ENCODE peak calls at places on chromosomes 2 and 18, in ten cellular contexts. One of them, this sample, is unnamed.

GRCh38 chr18:44556296-44556695 is 124.4 kb upstream of the SETBP1 start:
- DNase-seq in cardiac fibroblast: no peak
- DNase-seq in pancreas: no peak
- DNase-seq in H1: no peak
- DNase-seq in transverse colon: no peak
- DNase-seq in HFF-Myc: no peak
- DNase-seq in AG10803: no peak
- DNase-seq in psoas muscle: no peak
- DNase-seq in fibroblast of lung: no peak
- DNase-seq in bronchial epithelial cell: no peak
- DNase-seq in this sample: no peak

GRCh38 chr2:182949572-182950189 is 83.2 kb upstream of the FRZB start:
- DNase-seq in pancreas: no peak
- DNase-seq in psoas muscle: peak; percentile 44
- DNase-seq in bronchial epithelial cell: peak; percentile 94
- DNase-seq in H1: no peak
- DNase-seq in cardiac fibroblast: no peak
- DNase-seq in transverse colon: no peak
- DNase-seq in HFF-Myc: no peak
- DNase-seq in fibroblast of lung: no peak
- DNase-seq in AG10803: no peak
- DNase-seq in this sample: no peak

GRCh38 chr18:35041752-35042379 is 653 bp downstream of the MAPRE2 start:
- DNase-seq in pancreas: no peak
- DNase-seq in AG10803: no peak
- DNase-seq in psoas muscle: no peak
- DNase-seq in bronchial epithelial cell: peak; percentile 15
- DNase-seq in HFF-Myc: no peak
- DNase-seq in fibroblast of lung: no peak
- DNase-seq in cardiac fibroblast: peak; percentile 12
- DNase-seq in transverse colon: no peak
- DNase-seq in H1: no peak
- DNase-seq in this sample: no peak

GRCh38 chr2:154527962-154528361 is 170.5 kb upstream of the KCNJ3 start:
- DNase-seq in psoas muscle: no peak
- DNase-seq in cardiac fibroblast: no peak
- DNase-seq in HFF-Myc: no peak
- DNase-seq in pancreas: no peak
- DNase-seq in fibroblast of lung: no peak
- DNase-seq in AG10803: no peak
- DNase-seq in bronchial epithelial cell: no peak
- DNase-seq in H1: no peak
- DNase-seq in transverse colon: no peak
- DNase-seq in this sample: no peak

GRCh38 chr18:24068945-24069693 is 54.6 kb downstream of the TTC39C start:
- DNase-seq in pancreas: no peak
- DNase-seq in bronchial epithelial cell: no peak
- DNase-seq in H1: no peak
- DNase-seq in transverse colon: no peak
- DNase-seq in HFF-Myc: no peak
- DNase-seq in cardiac fibroblast: no peak
- DNase-seq in psoas muscle: no peak
- DNase-seq in AG10803: peak; percentile 42
- DNase-seq in fibroblast of lung: no peak
- DNase-seq in this sample: no peak

GRCh38 chr2:143778981-143779380 is 649.8 kb downstream of the ARHGAP15 start:
- DNase-seq in bronchial epithelial cell: peak; percentile 32
- DNase-seq in transverse colon: no peak
- DNase-seq in HFF-Myc: no peak
- DNase-seq in pancreas: no peak
- DNase-seq in psoas muscle: no peak
- DNase-seq in fibroblast of lung: no peak
- DNase-seq in cardiac fibroblast: no peak
- DNase-seq in H1: no peak
- DNase-seq in AG10803: peak; percentile 59
- DNase-seq in this sample: no peak

GRCh38 chr18:66439207-66439606 is 164.7 kb downstream of the CDH19 start:
- DNase-seq in pancreas: no peak
- DNase-seq in fibroblast of lung: no peak
- DNase-seq in transverse colon: no peak
- DNase-seq in psoas muscle: no peak
- DNase-seq in AG10803: no peak
- DNase-seq in bronchial epithelial cell: no peak
- DNase-seq in H1: no peak
- DNase-seq in HFF-Myc: no peak
- DNase-seq in cardiac fibroblast: no peak
- DNase-seq in this sample: no peak

GRCh38 chr2:65420712-65421431 is 11.5 kb downstream of the SPRED2 start:
- DNase-seq in HFF-Myc: no peak
- DNase-seq in pancreas: no peak
- DNase-seq in transverse colon: peak; percentile 31
- DNase-seq in AG10803: peak; percentile 58
- DNase-seq in H1: no peak
- DNase-seq in cardiac fibroblast: peak; percentile 68
- DNase-seq in bronchial epithelial cell: no peak
- DNase-seq in psoas muscle: no peak
- DNase-seq in fibroblast of lung: peak; percentile 50
- DNase-seq in this sample: peak; percentile 39

GRCh38 chr2:207163053-207163814 is 2.5 kb downstream of the KLF7 start:
- DNase-seq in HFF-Myc: peak; percentile 72
- DNase-seq in H1: no peak
- DNase-seq in cardiac fibroblast: peak; percentile 88
- DNase-seq in fibroblast of lung: peak; percentile 89
- DNase-seq in pancreas: peak; percentile 35
- DNase-seq in bronchial epithelial cell: peak; percentile 97
- DNase-seq in transverse colon: peak; percentile 17
- DNase-seq in psoas muscle: peak; percentile 29
- DNase-seq in AG10803: peak; percentile 92
- DNase-seq in this sample: peak; percentile 94
- H3K4me3 ChIP-seq in HFF-Myc: peak overlapping the region; percentile 82
- H3K4me3 ChIP-seq in H1: peak overlapping the region; percentile 97
- H3K4me3 ChIP-seq in cardiac fibroblast: peak overlapping the region; percentile 96
- H3K4me3 ChIP-seq in fibroblast of lung: peak overlapping the region; percentile 81
- H3K4me3 ChIP-seq in pancreas: peak overlapping the region; percentile 77
- H3K4me3 ChIP-seq in bronchial epithelial cell: peak overlapping the region; percentile 82
- H3K4me3 ChIP-seq in transverse colon: peak overlapping the region; percentile 87
- H3K4me3 ChIP-seq in psoas muscle: peak overlapping the region; percentile 88
- H3K4me3 ChIP-seq in AG10803: peak overlapping the region; percentile 95
- H3K4me3 ChIP-seq in this sample: peak overlapping the region; percentile 78

GRCh38 chr2:33672389-33672788 is 73.3 kb upstream of the FAM98A start:
- DNase-seq in pancreas: no peak
- DNase-seq in cardiac fibroblast: no peak
- DNase-seq in H1: no peak
- DNase-seq in AG10803: no peak
- DNase-seq in HFF-Myc: no peak
- DNase-seq in bronchial epithelial cell: no peak
- DNase-seq in fibroblast of lung: no peak
- DNase-seq in psoas muscle: no peak
- DNase-seq in transverse colon: no peak
- DNase-seq in this sample: no peak

GRCh38 chr2:33672896-33673295 is 73.8 kb upstream of the FAM98A start:
- DNase-seq in H1: no peak
- DNase-seq in bronchial epithelial cell: no peak
- DNase-seq in pancreas: no peak
- DNase-seq in psoas muscle: no peak
- DNase-seq in AG10803: no peak
- DNase-seq in cardiac fibroblast: no peak
- DNase-seq in HFF-Myc: no peak
- DNase-seq in fibroblast of lung: no peak
- DNase-seq in transverse colon: no peak
- DNase-seq in this sample: no peak

GRCh38 chr2:33673937-33674336 is 74.8 kb upstream of the FAM98A start:
- DNase-seq in cardiac fibroblast: peak; percentile 3
- DNase-seq in transverse colon: no peak
- DNase-seq in H1: no peak
- DNase-seq in pancreas: no peak
- DNase-seq in psoas muscle: no peak
- DNase-seq in AG10803: peak; percentile 1
- DNase-seq in HFF-Myc: no peak
- DNase-seq in bronchial epithelial cell: peak; percentile 17
- DNase-seq in fibroblast of lung: peak; percentile 22
- DNase-seq in this sample: no peak

GRCh38 chr2:33671198-33671597 is 72.1 kb upstream of the FAM98A start:
- DNase-seq in HFF-Myc: no peak
- DNase-seq in bronchial epithelial cell: no peak
- DNase-seq in AG10803: no peak
- DNase-seq in psoas muscle: no peak
- DNase-seq in H1: no peak
- DNase-seq in cardiac fibroblast: no peak
- DNase-seq in transverse colon: no peak
- DNase-seq in pancreas: no peak
- DNase-seq in fibroblast of lung: no peak
- DNase-seq in this sample: no peak

DNA sequence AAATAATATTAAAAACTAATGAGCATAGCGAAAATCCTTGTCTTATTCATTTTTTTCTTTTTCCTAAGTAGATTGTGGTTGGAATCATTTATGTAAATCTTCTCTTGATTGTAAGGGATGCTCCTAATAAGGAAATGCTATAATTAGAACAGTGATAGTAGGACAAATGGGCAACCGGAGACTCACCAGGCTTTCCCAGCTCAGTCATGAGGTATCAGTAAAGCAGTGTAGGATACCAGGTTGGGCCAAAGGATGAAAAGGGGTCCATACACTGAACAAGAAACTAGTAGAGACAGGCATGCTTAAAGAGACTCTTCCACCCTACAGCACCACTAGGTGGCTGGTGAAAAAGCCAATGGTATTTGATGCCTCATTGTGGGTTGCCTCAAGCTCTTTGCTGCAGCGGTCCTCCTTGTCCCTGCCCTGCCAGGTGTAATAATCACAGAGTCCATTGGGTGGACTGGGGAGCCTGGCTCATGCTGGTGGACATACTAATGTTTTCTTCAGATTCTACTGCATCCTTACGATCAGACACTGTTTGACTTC is 71.4 kb upstream of the FAM98A start:
- DNase-seq in psoas muscle: no peak
- DNase-seq in cardiac fibroblast: no peak
- DNase-seq in fibroblast of lung: no peak
- DNase-seq in AG10803: no peak
- DNase-seq in bronchial epithelial cell: no peak
- DNase-seq in HFF-Myc: no peak
- DNase-seq in transverse colon: no peak
- DNase-seq in pancreas: no peak
- DNase-seq in H1: no peak
- DNase-seq in this sample: no peak
- TF ChIP-seq CTCF in psoas muscle: no peak
- TF ChIP-seq CTCF in cardiac fibroblast: peak; percentile 4
- TF ChIP-seq CTCF in fibroblast of lung: no peak
- TF ChIP-seq CTCF in AG10803: no peak
- TF ChIP-seq CTCF in bronchial epithelial cell: peak; percentile 14
- TF ChIP-seq CTCF in HFF-Myc: peak; percentile 14
- TF ChIP-seq CTCF in transverse colon: no peak
- TF ChIP-seq CTCF in pancreas: no peak
- TF ChIP-seq CTCF in H1: peak; percentile 74
- TF ChIP-seq CTCF in this sample: no peak

DNA sequence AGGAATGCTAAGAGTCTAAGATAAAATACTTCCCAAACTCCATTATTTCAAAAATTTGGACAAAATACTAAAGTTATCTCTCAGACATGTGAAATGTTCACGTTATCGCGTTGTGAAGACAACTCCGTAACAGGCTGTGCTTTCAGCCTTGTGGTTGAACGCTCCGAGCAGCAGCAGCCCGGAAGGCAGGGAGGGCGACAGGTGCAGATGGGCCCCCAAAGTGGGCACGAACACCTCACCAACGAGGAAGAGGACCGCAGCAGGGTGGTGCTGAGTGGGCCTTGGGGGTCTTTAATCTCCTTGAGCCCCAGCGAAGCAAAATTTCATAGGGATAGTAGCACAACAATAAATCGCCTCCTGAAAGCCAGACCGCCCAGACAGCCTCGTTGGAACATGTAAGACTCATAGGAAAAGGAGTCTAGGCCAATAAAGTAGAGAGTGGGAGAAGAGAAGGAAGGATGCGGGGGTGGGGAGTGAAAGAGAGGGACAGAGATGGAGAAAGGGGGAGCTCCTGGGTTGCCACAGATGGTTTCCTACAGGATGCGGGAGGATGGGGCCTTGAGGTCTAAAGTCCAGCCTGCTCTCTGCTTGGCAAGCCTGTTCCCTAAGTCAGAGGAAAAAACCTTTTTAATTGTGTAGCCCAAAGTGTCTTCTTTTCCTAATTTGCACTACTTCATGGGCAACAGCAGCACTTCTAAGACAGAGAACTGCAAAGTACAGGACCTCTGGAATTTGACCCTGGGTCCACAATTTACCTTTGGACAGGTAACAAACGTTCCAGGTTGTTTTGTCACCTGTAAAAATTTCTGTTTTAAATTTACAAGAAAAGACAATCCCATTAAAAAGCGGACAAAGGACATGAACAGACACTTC is 1.3 kb upstream of the FAM110C start:
- DNase-seq in pancreas: peak; percentile 50
- DNase-seq in bronchial epithelial cell: no peak
- DNase-seq in H1: no peak
- DNase-seq in cardiac fibroblast: no peak
- DNase-seq in fibroblast of lung: no peak
- DNase-seq in psoas muscle: no peak
- DNase-seq in transverse colon: peak; percentile 38
- DNase-seq in AG10803: no peak
- DNase-seq in HFF-Myc: no peak
- DNase-seq in this sample: no peak
- H3K4me3 ChIP-seq in pancreas: peak overlapping the region; percentile 71
- H3K4me3 ChIP-seq in bronchial epithelial cell: peak overlapping the region; percentile 75
- H3K4me3 ChIP-seq in H1: peak overlapping the region; percentile 75
- H3K4me3 ChIP-seq in cardiac fibroblast: no peak overlapping the region
- H3K4me3 ChIP-seq in fibroblast of lung: no peak overlapping the region
- H3K4me3 ChIP-seq in psoas muscle: peak overlapping the region; percentile 57
- H3K4me3 ChIP-seq in transverse colon: peak overlapping the region; percentile 61
- H3K4me3 ChIP-seq in AG10803: no peak overlapping the region
- H3K4me3 ChIP-seq in HFF-Myc: no peak overlapping the region
- H3K4me3 ChIP-seq in this sample: peak overlapping the region; percentile 78

GRCh38 chr2:168495524-168495923 is 39.5 kb downstream of the CERS6 start:
- DNase-seq in H1: no peak
- DNase-seq in pancreas: no peak
- DNase-seq in bronchial epithelial cell: no peak
- DNase-seq in cardiac fibroblast: no peak
- DNase-seq in AG10803: no peak
- DNase-seq in psoas muscle: no peak
- DNase-seq in transverse colon: no peak
- DNase-seq in fibroblast of lung: no peak
- DNase-seq in HFF-Myc: no peak
- DNase-seq in this sample: no peak

GRCh38 chr2:168490015-168490874 is 34.2 kb downstream of the CERS6 start:
- DNase-seq in pancreas: no peak
- DNase-seq in transverse colon: no peak
- DNase-seq in H1: no peak
- DNase-seq in bronchial epithelial cell: peak; percentile 63
- DNase-seq in HFF-Myc: peak; percentile 30
- DNase-seq in psoas muscle: no peak
- DNase-seq in AG10803: no peak
- DNase-seq in cardiac fibroblast: peak; percentile 63
- DNase-seq in fibroblast of lung: peak; percentile 49
- DNase-seq in this sample: no peak

GRCh38 chr2:168490916-168491605 is 35.0 kb downstream of the CERS6 start:
- DNase-seq in fibroblast of lung: no peak
- DNase-seq in transverse colon: no peak
- DNase-seq in pancreas: no peak
- DNase-seq in cardiac fibroblast: no peak
- DNase-seq in HFF-Myc: no peak
- DNase-seq in bronchial epithelial cell: no peak
- DNase-seq in psoas muscle: no peak
- DNase-seq in AG10803: no peak
- DNase-seq in H1: no peak
- DNase-seq in this sample: no peak

GRCh38 chr2:168499500-168499899 is 43.4 kb downstream of the CERS6 start:
- DNase-seq in bronchial epithelial cell: no peak
- DNase-seq in transverse colon: no peak
- DNase-seq in HFF-Myc: no peak
- DNase-seq in AG10803: no peak
- DNase-seq in pancreas: no peak
- DNase-seq in psoas muscle: no peak
- DNase-seq in cardiac fibroblast: no peak
- DNase-seq in fibroblast of lung: no peak
- DNase-seq in H1: no peak
- DNase-seq in this sample: no peak

DNA sequence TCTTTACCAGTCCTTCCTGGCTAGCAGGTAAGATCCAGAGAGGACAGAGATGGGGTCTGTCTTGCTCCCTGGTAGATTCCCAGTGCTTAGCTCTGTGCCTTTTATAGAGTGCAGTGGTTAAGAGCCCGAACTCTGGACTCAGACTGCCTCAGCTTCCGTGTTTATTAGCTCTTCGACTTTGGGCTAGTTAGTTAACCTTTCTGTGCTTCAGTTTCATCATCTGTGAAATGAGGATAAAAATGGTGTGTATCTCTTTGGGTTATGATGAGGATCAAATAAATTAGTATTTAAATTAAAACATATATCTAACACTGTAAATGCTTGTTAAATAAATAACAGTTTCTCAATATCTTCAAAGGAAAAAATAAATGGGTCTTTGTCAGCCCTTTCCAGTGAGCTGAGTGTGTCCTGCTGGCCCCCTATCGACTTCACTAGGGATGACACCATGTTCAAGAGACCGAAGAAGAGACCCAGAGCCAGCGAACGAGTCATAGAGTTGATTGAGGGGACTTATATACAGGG is 38.2 kb downstream of the CERS6 start:
- DNase-seq in AG10803: no peak
- DNase-seq in bronchial epithelial cell: no peak
- DNase-seq in fibroblast of lung: peak; percentile 28
- DNase-seq in HFF-Myc: no peak
- DNase-seq in transverse colon: peak; percentile 35
- DNase-seq in pancreas: no peak
- DNase-seq in psoas muscle: no peak
- DNase-seq in cardiac fibroblast: no peak
- DNase-seq in H1: no peak
- DNase-seq in this sample: no peak
- TF ChIP-seq CTCF in AG10803: no peak
- TF ChIP-seq CTCF in bronchial epithelial cell: peak; percentile 21
- TF ChIP-seq CTCF in fibroblast of lung: peak; percentile 11
- TF ChIP-seq CTCF in HFF-Myc: peak; percentile 50
- TF ChIP-seq CTCF in transverse colon: peak; percentile 35
- TF ChIP-seq CTCF in pancreas: no peak
- TF ChIP-seq CTCF in psoas muscle: no peak
- TF ChIP-seq CTCF in cardiac fibroblast: peak; percentile 36
- TF ChIP-seq CTCF in H1: peak; percentile 56
- TF ChIP-seq CTCF in this sample: peak; percentile 28